ENCODE peak calls at places on chromosome 15, in four cellular contexts. B is K562, J is H1, U is HepG2. D is an unnamed sample.

GRCh38 chr15:93359037-93359779 is 270.2 kb upstream of the RGMA start:
- DNase-seq in B (no peak), J (no peak), U (no peak), D (no peak)

GRCh38 chr15:60975203-60975602 is 253.9 kb downstream of the RORA start:
- DNase-seq in B (no peak), J (no peak), U (no peak), D (no peak)

GRCh38 chr15:26936502-26936901 is 34.5 kb upstream of the GABRG3 start:
- DNase-seq in B (no peak), J (no peak), U (no peak), D (no peak)

GRCh38 chr15:82942691-82943090 is 9.8 kb downstream of the HOMER2 start:
- DNase-seq in B (no peak), J (no peak), U (peak), D (peak)

GRCh38 chr15:67892559-67893377 is 52.9 kb upstream of the RNU6-1 start:
- DNase-seq in B (no peak), J (no peak), U (no peak), D (peak)

GRCh38 chr15:52031542-52031941 is 12.5 kb downstream of the MAPK6 start:
- DNase-seq in B (no peak), J (no peak), U (no peak), D (no peak)

GRCh38 chr15:80635953-80636352 is 59.2 kb upstream of the ABHD17C start:
- DNase-seq in B (no peak), J (no peak), U (no peak), D (no peak)

GRCh38 chr15:92079047-92079446 is 225.5 kb downstream of the SLCO3A1 start:
- DNase-seq in B (peak), J (no peak), U (peak), D (peak)

GRCh38 chr15:101179341-101180153 is 72.3 kb downstream of the CHSY1 start:
- DNase-seq in B (no peak), J (no peak), U (no peak), D (no peak)

GRCh38 chr15:59976480-59976879 is 27.6 kb upstream of the FOXB1 start:
- DNase-seq in B (no peak), J (no peak), U (no peak), D (no peak)

GRCh38 chr15:76196949-76197315 is 114.3 kb downstream of the ETFA start:
- DNase-seq in B (no peak), J (no peak), U (no peak), D (no peak)

GRCh38 chr15:40096094-40096876 is 12.4 kb downstream of the BMF start:
- DNase-seq in B (no peak), J (no peak), U (no peak), D (no peak)

GRCh38 chr15:39154136-39154770 is 426.6 kb upstream of the THBS1 start:
- DNase-seq in B (no peak), J (no peak), U (peak), D (no peak)

GRCh38 chr15:52427804-52428203 is 100.9 kb downstream of the MYO5A start:
- DNase-seq in B (no peak), J (no peak), U (no peak), D (no peak)

GRCh38 chr15:58038426-58039106 is 26.9 kb downstream of the ALDH1A2 start:
- DNase-seq in B (no peak), J (no peak), U (no peak), D (no peak)

GRCh38 chr15:46309914-46310313 is 675.1 kb downstream of the SQOR start:
- DNase-seq in B (no peak), J (no peak), U (no peak), D (no peak)

DNA sequence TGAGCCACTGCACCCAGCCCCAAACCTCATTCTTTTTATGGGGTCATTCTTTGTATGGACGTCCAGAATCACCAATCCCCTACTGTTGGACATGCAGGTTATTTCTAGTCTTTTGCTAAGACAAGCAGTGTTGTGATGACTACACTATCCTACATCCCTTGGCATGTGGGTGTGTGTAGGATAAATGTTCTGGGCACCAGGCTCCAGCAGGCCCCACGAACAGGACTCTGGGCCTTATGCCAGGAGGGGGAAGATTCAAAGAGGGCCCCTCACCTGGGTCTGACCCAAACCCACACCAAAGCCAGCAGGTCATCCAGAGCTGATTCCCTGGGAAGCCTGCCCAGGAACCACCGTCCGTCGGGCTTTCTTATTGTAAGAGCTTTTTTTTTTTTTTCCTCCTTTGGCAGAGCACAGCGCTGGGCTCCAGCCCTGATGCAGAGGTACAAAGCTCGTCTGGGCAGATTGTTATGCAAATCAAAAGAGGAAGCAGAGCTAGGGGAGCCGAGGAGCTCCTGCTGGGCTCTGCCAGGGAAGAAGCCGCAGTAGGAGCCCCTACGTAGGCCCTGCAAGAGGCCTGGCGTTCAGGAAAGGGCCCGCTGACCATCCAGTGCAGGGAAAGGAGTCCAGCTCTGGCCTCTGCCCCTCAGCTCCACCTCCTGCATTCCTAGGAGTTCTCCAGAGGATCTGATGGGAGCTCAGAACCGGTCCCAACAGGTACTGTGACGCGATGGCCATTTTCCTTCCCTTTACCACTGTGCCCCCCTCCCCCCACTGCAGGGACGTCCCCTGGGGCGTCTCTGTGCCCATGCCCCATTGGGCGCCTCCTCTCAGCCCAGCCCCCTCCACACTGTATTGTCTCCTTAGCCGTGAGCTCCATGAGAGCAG is 29.0 kb upstream of the FURIN start:
- DNase-seq in B (no peak), J (peak), U (peak), D (no peak)
- TF ChIP-seq RAD21 in B (no peak), J (no peak), U (no peak), D (no peak)

DNA sequence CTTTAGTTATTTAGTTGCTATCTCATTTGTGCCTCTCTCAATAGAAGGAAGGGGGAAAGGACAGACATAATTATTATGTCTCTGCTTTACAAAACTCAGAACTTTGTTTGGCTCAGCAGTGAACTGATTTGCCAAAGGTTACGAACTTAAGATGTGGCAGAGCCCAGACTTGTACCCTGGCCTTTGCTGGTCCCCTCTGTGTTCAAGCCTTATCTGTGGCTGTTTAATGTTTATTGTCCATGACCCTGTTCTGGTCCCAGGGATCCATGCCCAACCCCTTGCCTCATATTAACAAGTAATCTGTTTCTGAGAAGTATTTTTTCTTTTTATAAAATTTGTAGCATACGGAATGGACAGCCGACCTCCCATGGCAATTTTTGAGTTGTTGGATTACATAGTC is 10.7 kb downstream of the SNAPC5 start:
- DNase-seq in B (no peak), J (no peak), U (no peak), D (no peak)
- TF ChIP-seq RNF2 in B (no peak), J (no peak), U (no peak), D (no peak)

GRCh38 chr15:70064441-70064840 is 33.3 kb downstream of the TLE3 start:
- DNase-seq in B (no peak), J (no peak), U (no peak), D (no peak)
- H3K27ac ChIP-seq in B (no peak), J (no peak), U (no peak), D (no peak)

GRCh38 chr15:24823473-24823872 is 131.3 kb upstream of the SNRPN start:
- DNase-seq in B (peak), J (peak), U (no peak), D (no peak)
- TF ChIP-seq RAD21 in B (no peak), J (no peak), U (no peak), D (no peak)

DNA sequence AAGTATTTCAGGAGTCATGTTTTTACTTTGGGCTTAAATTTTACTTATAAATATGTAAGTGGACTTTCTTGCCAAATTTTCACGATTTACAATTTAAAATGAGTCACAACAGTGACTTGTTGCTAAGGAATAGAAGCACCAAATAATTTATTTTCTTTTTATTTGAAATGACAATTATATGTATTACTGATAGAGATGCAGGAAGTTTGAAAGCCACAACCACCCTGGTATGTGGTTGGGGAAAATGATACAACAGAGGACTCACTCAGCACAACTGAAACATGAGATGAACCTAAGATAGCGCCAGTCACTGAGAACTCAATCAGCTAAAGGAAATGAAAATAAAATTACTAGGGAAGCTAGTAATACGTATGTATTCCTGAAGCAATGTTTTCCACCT is 90.2 kb downstream of the FMN1 start:
- DNase-seq in B (no peak), J (no peak), U (no peak), D (no peak)
- TF ChIP-seq RNF2 in B (no peak), J (no peak), U (no peak), D (no peak)

GRCh38 chr15:72229947-72230196 is 1.1 kb downstream of the PKM start:
- DNase-seq in B (no peak), J (no peak), U (no peak), D (no peak)
- H3K27ac ChIP-seq in B (peak), J (no peak), U (peak), D (peak)

DNA sequence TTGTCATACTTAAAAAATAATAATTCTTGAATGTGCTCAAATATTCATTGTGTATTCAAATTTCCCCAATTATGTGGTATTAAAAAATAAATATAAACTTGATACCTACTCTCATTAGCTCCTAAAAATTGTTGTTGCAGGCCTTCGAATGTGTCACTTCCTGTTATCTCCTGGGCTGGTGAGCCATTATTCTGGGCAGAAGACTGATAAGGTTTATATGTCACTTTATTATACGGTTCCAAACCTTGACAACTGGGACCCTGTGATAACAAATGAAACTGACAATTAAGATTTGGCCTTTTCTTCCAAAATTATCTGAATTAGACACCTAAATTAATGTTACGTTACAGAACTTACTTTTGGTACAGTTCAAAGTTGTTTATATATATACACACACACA is 15.0 kb downstream of the CEP152 start:
- DNase-seq in B (peak), J (no peak), U (no peak), D (no peak)
- TF ChIP-seq RAD21 in B (no peak), J (no peak), U (no peak), D (no peak)

GRCh38 chr15:56988219-56988618 is 69.8 kb downstream of the TCF12 start:
- DNase-seq in B (no peak), J (no peak), U (no peak), D (no peak)

GRCh38 chr15:56987286-56987685 is 68.8 kb downstream of the TCF12 start:
- DNase-seq in B (no peak), J (no peak), U (no peak), D (no peak)

GRCh38 chr15:56985871-56986270 is 67.4 kb downstream of the TCF12 start:
- DNase-seq in B (no peak), J (no peak), U (no peak), D (no peak)

GRCh38 chr15:56982987-56983386 is 64.5 kb downstream of the TCF12 start:
- DNase-seq in B (no peak), J (no peak), U (no peak), D (no peak)

GRCh38 chr15:56984681-56985515 is 66.5 kb downstream of the TCF12 start:
- DNase-seq in B (no peak), J (no peak), U (no peak), D (no peak)
- TF ChIP-seq RNF2 in B (no peak), J (no peak), U (no peak), D (no peak)

GRCh38 chr15:88638626-88639372 is at the start of gene ISG20:
- DNase-seq in B (peak), J (peak), U (peak), D (peak)
- H3K27ac ChIP-seq in B (peak), J (peak), U (peak), D (peak)